ENCODE peak calls at places on chromosomes 7 and 10, in six cellular contexts. Y, T, S, U, I and N are unnamed samples.

GRCh38 chr7:142859829-142860228 is 5.0 kb downstream of the EPHB6 start:
- DNase-seq in I (no peak), S (peak), Y (no peak), U (no peak), T (peak), N (no peak)

GRCh38 chr7:116327751-116328150 is 117.4 kb downstream of the TES start:
- DNase-seq in U (no peak), I (no peak), S (peak), T (peak), Y (no peak), N (no peak)

GRCh38 chr7:76294344-76295024 is 8.0 kb upstream of the HSPB1 start:
- DNase-seq in Y (peak), I (peak), S (peak), T (peak), U (no peak), N (no peak)

GRCh38 chr10:200405-200804 is 65.2 kb downstream of the ZMYND11 start:
- DNase-seq in S (peak), Y (no peak), I (no peak), U (no peak), T (no peak), N (no peak)

GRCh38 chr7:6106140-6106904 is 75.1 kb downstream of the ANKRD61 start:
- DNase-seq in T (peak), Y (no peak), U (peak), S (peak), I (no peak), N (peak)

GRCh38 chr10:119333146-119333792 is 125.9 kb downstream of the GRK5 start:
- DNase-seq in Y (no peak), I (no peak), U (peak), T (no peak), S (peak), N (no peak)

GRCh38 chr10:5945561-5946418 is 31.6 kb downstream of the IL15RA start:
- DNase-seq in I (no peak), Y (peak), T (peak), U (no peak), S (peak), N (peak)

GRCh38 chr7:110922906-110923305 is 168.0 kb upstream of the LRRN3 start:
- DNase-seq in I (no peak), Y (no peak), U (no peak), S (peak), T (peak), N (no peak)

GRCh38 chr10:123367181-123367580 is 213.0 kb downstream of the BUB3 start:
- DNase-seq in U (no peak), Y (no peak), S (no peak), I (no peak), T (no peak), N (no peak)

GRCh38 chr10:72308320-72308987 is 34.7 kb downstream of the DDIT4 start:
- DNase-seq in I (peak), S (peak), U (no peak), T (peak), Y (peak), N (no peak)

GRCh38 chr7:82444220-82445049 is 858 bp upstream of the CACNA2D1 start:
- DNase-seq in I (peak), Y (no peak), S (no peak), T (no peak), U (no peak), N (no peak)

GRCh38 chr10:30701471-30702173 is 72.1 kb upstream of the LYZL2 start:
- DNase-seq in I (no peak), S (peak), T (no peak), U (peak), Y (no peak), N (no peak)

GRCh38 chr7:2100278-2101205 is 132.2 kb downstream of the MAD1L1 start:
- DNase-seq in U (no peak), Y (no peak), S (no peak), I (no peak), T (no peak), N (no peak)

GRCh38 chr7:8157296-8157695 is 104.7 kb downstream of the ICA1 start:
- DNase-seq in T (no peak), Y (no peak), S (no peak), U (no peak), I (no peak), N (no peak)

GRCh38 chr7:134701272-134701671 is 54.6 kb downstream of the BPGM start:
- DNase-seq in T (peak), Y (no peak), U (no peak), S (peak), I (no peak), N (no peak)

GRCh38 chr7:33590902-33591301 is 314.4 kb upstream of the BMPER start:
- DNase-seq in U (no peak), Y (no peak), I (no peak), S (peak), T (no peak), N (no peak)

GRCh38 chr10:84264611-84265141 is 19.8 kb downstream of the RGR start:
- DNase-seq in Y (peak), U (peak), I (peak), T (peak), S (peak), N (peak)

GRCh38 chr10:58854811-58855210 is 321.6 kb upstream of the PHYHIPL start:
- DNase-seq in S (no peak), Y (no peak), T (no peak), I (no peak), U (no peak), N (no peak)

GRCh38 chr7:103912906-103913610 is 76.4 kb downstream of the RELN start:
- DNase-seq in Y (no peak), I (no peak), S (no peak), U (no peak), T (no peak), N (no peak)

GRCh38 chr10:80429521-80429966 is 21.2 kb downstream of the PRXL2A start:
- DNase-seq in U (no peak), T (no peak), S (peak), Y (no peak), I (no peak), N (no peak)

GRCh38 chr10:58511765-58512469 is 755 bp upstream of the BICC1 start:
- DNase-seq in S (peak), Y (peak), U (no peak), T (peak), I (peak), N (no peak)

GRCh38 chr7:117993377-117994003 is 120.2 kb upstream of the CTTNBP2 start:
- DNase-seq in T (no peak), I (no peak), S (peak), Y (no peak), U (no peak), N (no peak)

GRCh38 chr10:110425684-110426293 is 71.9 kb upstream of the DUSP5 start:
- DNase-seq in I (no peak), S (peak), Y (no peak), U (no peak), T (peak), N (peak)

GRCh38 chr7:3067193-3067592 is 23.5 kb upstream of the CARD11 start:
- DNase-seq in U (no peak), Y (no peak), T (no peak), I (no peak), S (no peak), N (no peak)

GRCh38 chr7:128837521-128837921 is 7.3 kb downstream of the FLNC start:
- DNase-seq in Y (no peak), S (no peak), I (no peak), T (no peak), U (no peak), N (no peak)

GRCh38 chr10:77251297-77252013 is 386.2 kb downstream of the KCNMA1 start:
- DNase-seq in T (peak), S (peak), I (no peak), Y (peak), U (no peak), N (no peak)

GRCh38 chr10:62747195-62747594 is 57.3 kb upstream of the ADO start:
- DNase-seq in T (no peak), Y (no peak), S (no peak), I (no peak), U (no peak), N (no peak)

GRCh38 chr10:60618861-60619260 is 159.4 kb upstream of the CDK1 start:
- DNase-seq in Y (no peak), T (no peak), S (no peak), I (no peak), U (no peak), N (no peak)

GRCh38 chr7:18700147-18700546 is 204.6 kb downstream of the HDAC9 start:
- DNase-seq in U (no peak), S (peak), T (no peak), Y (no peak), I (no peak), N (no peak)

GRCh38 chr10:78028438-78029293 is 649 bp downstream of the POLR3A start:
- DNase-seq in T (peak), U (peak), I (peak), Y (no peak), S (peak), N (no peak)

GRCh38 chr7:5466551-5466950 is 42.9 kb upstream of the TNRC18 start:
- DNase-seq in S (no peak), T (no peak), I (no peak), Y (no peak), U (no peak), N (no peak)

GRCh38 chr10:7649673-7650330 is 17.0 kb downstream of the ITIH5 start:
- DNase-seq in U (no peak), S (peak), Y (no peak), T (peak), I (peak), N (no peak)